ENCODE peak calls at places on chromosomes 11 and 22, in four cellular contexts. C is IMR-90, A is endothelial cell of umbilical vein, Y is GM23248. L is an unnamed sample.

GRCh38 chr11:71130106-71130505 is 122.3 kb downstream of the SHANK2 start:
- DNase-seq in C (no peak), A (no peak), Y (no peak), L (no peak)

GRCh38 chr22:20552913-20553401 is 45.5 kb downstream of the MED15 start:
- DNase-seq in C (peak; percentile 83), A (peak; percentile 91), Y (no peak), L (no peak)

GRCh38 chr22:48581206-48581766 is 1246.4 kb downstream of the BRD1 start:
- DNase-seq in C (no peak), A (no peak), Y (no peak), L (no peak)

GRCh38 chr11:57131080-57131790 is 50.5 kb upstream of the LRRC55 start:
- DNase-seq in C (peak; percentile 13), A (peak; percentile 47), Y (peak; percentile 55), L (no peak)

GRCh38 chr11:47259178-47259977 is 1.6 kb downstream of the NR1H3 start:
- DNase-seq in C (peak; percentile 30), A (peak; percentile 57), Y (peak; percentile 46), L (no peak)

GRCh38 chr22:50247748-50248147 is 2.9 kb upstream of the TUBGCP6 start:
- DNase-seq in C (peak; percentile 61), A (peak; percentile 45), Y (peak; percentile 48), L (no peak)

GRCh38 chr22:20523118-20523983 is 15.9 kb downstream of the MED15 start:
- DNase-seq in C (peak; percentile 59), A (no peak), Y (peak; percentile 85), L (no peak)

GRCh38 chr22:21948390-21948789 is 4.3 kb downstream of the PPM1F start:
- DNase-seq in C (no peak), A (no peak), Y (no peak), L (no peak)

GRCh38 chr11:113045146-113045545 is 83.9 kb downstream of the NCAM1 start:
- DNase-seq in C (no peak), A (no peak), Y (no peak), L (no peak)

GRCh38 chr11:121670792-121671275 is 218.1 kb upstream of the SORL1-AS1 start:
- DNase-seq in C (no peak), A (no peak), Y (peak; percentile 16), L (no peak)

GRCh38 chr11:43923327-43924111 is 18.9 kb upstream of the C11orf96 start:
- DNase-seq in C (peak; percentile 92), A (peak; percentile 86), Y (peak; percentile 75), L (no peak)

GRCh38 chr22:42324566-42324965 is 54.1 kb upstream of the TCF20 start:
- DNase-seq in C (no peak), A (no peak), Y (no peak), L (no peak)

GRCh38 chr11:125338886-125339811 is 156.9 kb downstream of the FEZ1 start:
- DNase-seq in C (no peak), A (no peak), Y (peak; percentile 84), L (no peak)

GRCh38 chr11:69636512-69636866 is 4.5 kb upstream of the CCND1 start:
- DNase-seq in C (peak; percentile 90), A (peak; percentile 66), Y (peak; percentile 94), L (no peak)

GRCh38 chr22:41799486-41800347 is 762 bp upstream of the CCDC134 start:
- DNase-seq in C (no peak), A (no peak), Y (peak; percentile 57), L (no peak)

GRCh38 chr11:6587360-6587953 is 16.0 kb downstream of the RRP8 start:
- DNase-seq in C (no peak), A (no peak), Y (no peak), L (no peak)

GRCh38 chr22:50209893-50210292 is 9.1 kb downstream of the SELENOO start:
- DNase-seq in C (peak; percentile 57), A (peak; percentile 56), Y (peak; percentile 75), L (no peak)

DNA sequence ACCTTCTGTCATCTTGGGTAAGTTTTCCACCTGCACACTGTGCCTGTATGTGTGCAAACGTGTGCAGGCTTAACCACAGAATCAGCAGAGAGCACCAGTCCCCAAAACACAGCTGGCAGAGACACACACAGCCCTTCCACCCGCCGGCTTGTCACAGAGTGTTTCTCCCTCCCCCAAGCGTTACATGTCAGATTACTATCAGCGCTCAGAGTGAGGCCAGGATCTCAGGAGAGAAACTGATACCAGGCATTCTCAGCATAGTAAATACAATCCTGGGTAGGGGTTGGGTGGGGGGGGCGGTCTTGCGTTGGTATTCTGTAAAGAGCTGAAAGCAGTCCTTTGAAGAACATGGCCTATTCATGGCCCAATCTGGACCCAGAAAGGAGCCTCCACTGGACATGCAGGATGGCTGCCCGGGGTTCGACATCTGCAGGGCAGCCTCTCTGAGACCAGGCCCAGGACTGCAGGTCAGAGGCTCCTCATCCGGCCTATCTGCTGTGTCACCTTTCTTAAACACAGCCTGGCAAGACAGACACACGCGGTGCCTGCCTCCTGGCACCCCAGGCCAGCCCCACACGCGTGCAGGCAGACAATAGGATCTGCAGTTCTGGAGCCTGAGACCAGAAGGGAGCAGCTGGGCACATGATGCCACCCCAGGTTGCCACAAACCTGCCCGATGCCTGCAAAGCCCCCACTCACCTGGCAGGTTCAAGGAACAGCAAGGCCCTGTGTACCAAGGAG is 1.7 kb downstream of the OSBPL5 start:
- DNase-seq in C (no peak), A (no peak), Y (peak; percentile 28), L (no peak)
- H4K20me1 ChIP-seq in C (peaks cover 57% of the 10 kb centered on the region), A (no peaks in the 10 kb centered on the region), Y (no peaks in the 10 kb centered on the region), L (peaks cover 14% of the 10 kb centered on the region)

GRCh38 chr22:27662359-27663030 is 139.1 kb downstream of the MN1 start:
- DNase-seq in C (no peak), A (peak; percentile 61), Y (no peak), L (no peak)
- H3K4me2 ChIP-seq in C (no peak overlapping the region), A (no peak overlapping the region), Y (no peak overlapping the region), L (no peak overlapping the region)

GRCh38 chr22:43365715-43366440 is 22.7 kb upstream of the SCUBE1 start:
- DNase-seq in C (no peak), A (no peak), Y (no peak), L (no peak)
- H3K4me1 ChIP-seq in C (no peaks in the 10 kb centered on the region), A (no peaks in the 10 kb centered on the region), Y (no peaks in the 10 kb centered on the region), L (no peaks in the 10 kb centered on the region)

GRCh38 chr11:34055218-34056000 is 3.9 kb downstream of the CAPRIN1 start:
- DNase-seq in C (no peak), A (no peak), Y (no peak), L (no peak)

GRCh38 chr11:34052036-34052607 is 591 bp downstream of the CAPRIN1 start:
- DNase-seq in C (peak; percentile 84), A (peak; percentile 86), Y (peak; percentile 94), L (no peak)

GRCh38 chr11:34052608-34053160 is 1.2 kb downstream of the CAPRIN1 start:
- DNase-seq in C (no peak), A (no peak), Y (peak; percentile 54), L (no peak)

GRCh38 chr11:34053161-34053686 is 1.7 kb downstream of the CAPRIN1 start:
- DNase-seq in C (peak; percentile 76), A (peak; percentile 80), Y (peak; percentile 91), L (no peak)

GRCh38 chr11:34056672-34057071 is 5.1 kb downstream of the CAPRIN1 start:
- DNase-seq in C (no peak), A (no peak), Y (no peak), L (no peak)
- H4K20me1 ChIP-seq in C (peaks cover 86% of the 10 kb centered on the region), A (peaks cover 23% of the 10 kb centered on the region), Y (peaks cover 18% of the 10 kb centered on the region), L (peaks cover 17% of the 10 kb centered on the region)

GRCh38 chr11:12127206-12127898 is 17.0 kb downstream of the MICAL2 start:
- DNase-seq in C (no peak), A (no peak), Y (no peak), L (no peak)
- H3K4me2 ChIP-seq in C (no peak overlapping the region), A (no peak overlapping the region), Y (no peak overlapping the region), L (peak overlapping the region; percentile 83)

DNA sequence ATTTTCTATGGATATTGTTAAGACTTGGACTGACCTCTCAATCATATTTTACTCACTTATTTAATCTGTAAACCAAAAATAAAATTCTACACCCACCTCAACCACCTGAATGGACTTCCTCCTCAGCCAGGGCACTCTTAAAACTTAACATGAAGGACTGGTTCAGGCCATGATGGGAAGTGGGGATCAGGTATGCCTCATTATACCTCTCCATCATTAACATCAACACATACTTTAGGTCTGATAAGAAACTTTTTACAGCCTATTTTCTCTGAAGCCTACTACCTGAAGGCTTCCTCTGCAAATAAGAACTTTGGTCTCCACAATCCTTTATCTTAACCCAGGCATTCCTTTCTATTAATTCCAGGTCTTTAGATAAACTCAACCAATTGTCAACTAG is 390.0 kb downstream of the AASDHPPT start:
- DNase-seq in C (no peak), A (no peak), Y (no peak), L (no peak)
- H3K4me1 ChIP-seq in C (peaks cover 17% of the 10 kb centered on the region), A (peaks cover 17% of the 10 kb centered on the region), Y (peaks cover 20% of the 10 kb centered on the region), L (peaks cover 3% of the 10 kb centered on the region)

GRCh38 chr22:26471522-26471921 is 12.1 kb downstream of the HPS4 start:
- DNase-seq in C (peak; percentile 83), A (peak; percentile 92), Y (peak; percentile 82), L (peak; percentile 89)
- H4K20me1 ChIP-seq in C (no peaks in the 10 kb centered on the region), A (no peaks in the 10 kb centered on the region), Y (no peaks in the 10 kb centered on the region), L (no peaks in the 10 kb centered on the region)

DNA sequence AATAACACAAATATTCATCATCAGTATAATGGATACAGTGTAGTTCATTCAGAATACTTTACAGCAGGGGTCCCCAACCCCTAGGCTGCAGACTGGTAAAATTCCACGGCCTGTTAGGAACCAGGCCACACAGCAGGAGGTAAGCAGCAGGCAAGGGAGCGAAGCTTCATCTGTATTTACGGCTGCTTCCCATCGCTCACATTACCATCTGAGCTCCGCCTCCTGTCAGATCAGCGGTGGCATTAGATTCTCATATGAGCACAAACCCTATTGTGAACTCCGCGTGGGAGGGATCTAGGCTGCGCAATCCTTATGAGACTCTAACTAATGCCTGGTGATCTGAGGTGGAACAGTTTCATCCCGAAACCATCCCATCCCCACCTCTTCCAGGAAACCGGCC is 125.1 kb downstream of the SERGEF start:
- DNase-seq in C (no peak), A (no peak), Y (no peak), L (no peak)
- H3K4me2 ChIP-seq in C (no peak overlapping the region), A (no peak overlapping the region), Y (no peak overlapping the region), L (no peak overlapping the region)

GRCh38 chr22:43342347-43343261 is 568 bp downstream of the SCUBE1 start:
- DNase-seq in C (no peak), A (no peak), Y (no peak), L (no peak)

GRCh38 chr22:43337946-43338345 is 5.2 kb downstream of the SCUBE1 start:
- DNase-seq in C (no peak), A (no peak), Y (no peak), L (no peak)

GRCh38 chr22:43343262-43343988 is at the start of gene SCUBE1:
- DNase-seq in C (no peak), A (peak; percentile 31), Y (peak; percentile 65), L (no peak)

GRCh38 chr22:43338766-43339345 is 4.3 kb downstream of the SCUBE1 start:
- DNase-seq in C (no peak), A (no peak), Y (no peak), L (no peak)

GRCh38 chr22:43341565-43341964 is 1.6 kb downstream of the SCUBE1 start:
- DNase-seq in C (no peak), A (no peak), Y (no peak), L (no peak)
- H3K4me1 ChIP-seq in C (no peaks in the 10 kb centered on the region), A (no peaks in the 10 kb centered on the region), Y (no peaks in the 10 kb centered on the region), L (no peaks in the 10 kb centered on the region)

L was measured in keratinocyte.